ENCODE peak calls at places on chromosome 10, in ten cellular contexts. T, V, P, G, Q, H, R, O, A and W are unnamed samples.

GRCh38 chr10:104127411-104127810 is 5.4 kb downstream of the SFR1 start:
- DNase-seq in H (no peak), A (no peak), T (no peak), V (no peak), O (peak), G (no peak), Q (no peak), P (peak), R (no peak), W (peak)

GRCh38 chr10:75911426-75911825 is 480.0 kb downstream of the LRMDA start:
- DNase-seq in P (no peak), R (no peak), O (no peak), H (no peak), T (no peak), G (no peak), V (no peak), Q (no peak), A (no peak), W (no peak)

GRCh38 chr10:53786236-53786635 is 1013.7 kb upstream of the MBL2 start:
- DNase-seq in V (peak), H (no peak), P (peak), G (no peak), A (no peak), T (no peak), R (no peak), O (peak), Q (no peak), W (peak)

GRCh38 chr10:15510963-15511362 is 139.9 kb upstream of the FAM171A1 start:
- DNase-seq in P (no peak), O (no peak), A (no peak), T (no peak), H (no peak), Q (no peak), G (no peak), V (no peak), R (no peak), W (no peak)

GRCh38 chr10:34476607-34477006 is 338.5 kb downstream of the PARD3 start:
- DNase-seq in A (no peak), R (no peak), Q (no peak), T (no peak), P (no peak), O (no peak), H (no peak), G (no peak), V (no peak), W (no peak)

GRCh38 chr10:16754765-16755164 is 62.5 kb downstream of the RSU1 start:
- DNase-seq in V (no peak), G (no peak), O (no peak), T (no peak), H (no peak), A (no peak), R (no peak), P (no peak), Q (no peak), W (no peak)

GRCh38 chr10:1651280-1651975 is 85.9 kb downstream of the ADARB2 start:
- DNase-seq in H (no peak), G (peak), Q (no peak), T (no peak), V (no peak), R (no peak), P (no peak), A (no peak), O (no peak), W (no peak)

GRCh38 chr10:58937423-58937822 is 239.0 kb upstream of the PHYHIPL start:
- DNase-seq in P (no peak), Q (no peak), H (no peak), G (no peak), O (no peak), V (no peak), T (no peak), A (no peak), R (no peak), W (no peak)

GRCh38 chr10:85036661-85037060 is 708.3 kb downstream of the CCSER2 start:
- DNase-seq in V (no peak), G (no peak), Q (no peak), R (no peak), H (no peak), A (no peak), T (no peak), O (no peak), P (no peak), W (no peak)

GRCh38 chr10:58178811-58179210 is 88.9 kb downstream of the IPMK start:
- DNase-seq in P (no peak), G (no peak), Q (no peak), T (peak), V (no peak), A (no peak), O (peak), R (no peak), H (no peak), W (peak)

GRCh38 chr10:33143160-33143728 is 185.2 kb upstream of the ITGB1 start:
- DNase-seq in P (no peak), Q (no peak), H (no peak), V (no peak), O (no peak), R (no peak), T (peak), A (no peak), G (peak), W (no peak)

GRCh38 chr10:75126277-75126676 is 14.8 kb downstream of the SAMD8 start:
- DNase-seq in Q (no peak), T (peak), H (no peak), P (no peak), G (no peak), A (no peak), O (no peak), V (no peak), R (no peak), W (no peak)

GRCh38 chr10:129531969-129532660 is 65.1 kb downstream of the MGMT start:
- DNase-seq in V (no peak), G (no peak), A (no peak), R (no peak), P (no peak), O (no peak), T (no peak), Q (no peak), H (no peak), W (no peak)

GRCh38 chr10:86298501-86299001 is 68.0 kb downstream of the GRID1 start:
- DNase-seq in G (peak), A (peak), R (no peak), O (no peak), V (no peak), Q (peak), P (no peak), T (no peak), H (no peak), W (no peak)

GRCh38 chr10:126062132-126063032 is 166.0 kb downstream of the FANK1 start:
- DNase-seq in P (peak), O (peak), R (peak), Q (peak), A (peak), T (peak), H (no peak), G (peak), V (peak), W (peak)

DNA sequence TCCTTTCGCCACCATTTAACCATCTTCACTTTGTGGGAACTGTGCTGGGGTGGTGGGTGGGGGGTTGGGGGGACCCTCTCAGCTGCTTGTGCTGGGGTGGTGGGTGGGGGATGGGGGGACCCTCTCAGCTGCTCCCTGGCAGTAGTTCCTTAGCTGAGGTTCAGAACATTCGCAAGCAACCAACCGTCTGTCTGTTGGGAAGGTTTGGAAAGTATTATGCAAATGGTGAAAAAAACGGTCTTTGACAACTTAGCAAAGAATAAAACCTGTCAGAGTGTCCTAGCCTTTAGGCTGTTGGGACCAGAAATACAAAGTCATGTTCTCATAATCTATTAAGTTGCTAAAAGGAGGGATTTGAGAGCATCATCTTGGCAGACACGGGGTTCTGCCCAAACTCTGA is 14.2 kb upstream of the SRGN start:
- DNase-seq in P (no peak), A (no peak), R (no peak), Q (no peak), O (no peak), V (no peak), G (no peak), H (no peak), T (no peak), W (no peak)
- TF ChIP-seq POLR2A in P (no peak), A (no peak), R (no peak), Q (no peak), O (no peak), V (no peak), G (no peak), H (no peak), T (no peak), W (no peak)

GRCh38 chr10:8054498-8055407 is at the start of gene GATA3:
- DNase-seq in G (no peak), H (no peak), T (peak), O (peak), Q (peak), R (peak), V (peak), P (peak), A (peak), W (peak)
- TF ChIP-seq POLR2A in G (no peak), H (no peak), T (no peak), O (no peak), Q (peak), R (no peak), V (no peak), P (no peak), A (no peak), W (no peak)

GRCh38 chr10:100184426-100185219 is 1.2 kb downstream of the ERLIN1 start:
- DNase-seq in R (no peak), P (no peak), G (no peak), H (no peak), Q (no peak), A (no peak), O (peak), V (no peak), T (peak), W (peak)

GRCh38 chr10:100186253-100186780 is 488 bp upstream of the ERLIN1 start:
- DNase-seq in H (no peak), G (peak), Q (no peak), R (no peak), A (peak), V (peak), P (peak), O (peak), T (peak), W (no peak)

GRCh38 chr10:100183482-100183881 is 2.3 kb downstream of the ERLIN1 start:
- DNase-seq in O (peak), V (no peak), A (no peak), R (no peak), H (no peak), P (no peak), Q (no peak), T (peak), G (no peak), W (peak)

GRCh38 chr10:100186813-100187212 is 984 bp upstream of the ERLIN1 start:
- DNase-seq in V (no peak), H (no peak), R (no peak), O (peak), P (no peak), G (peak), T (no peak), A (no peak), Q (no peak), W (peak)

DNA sequence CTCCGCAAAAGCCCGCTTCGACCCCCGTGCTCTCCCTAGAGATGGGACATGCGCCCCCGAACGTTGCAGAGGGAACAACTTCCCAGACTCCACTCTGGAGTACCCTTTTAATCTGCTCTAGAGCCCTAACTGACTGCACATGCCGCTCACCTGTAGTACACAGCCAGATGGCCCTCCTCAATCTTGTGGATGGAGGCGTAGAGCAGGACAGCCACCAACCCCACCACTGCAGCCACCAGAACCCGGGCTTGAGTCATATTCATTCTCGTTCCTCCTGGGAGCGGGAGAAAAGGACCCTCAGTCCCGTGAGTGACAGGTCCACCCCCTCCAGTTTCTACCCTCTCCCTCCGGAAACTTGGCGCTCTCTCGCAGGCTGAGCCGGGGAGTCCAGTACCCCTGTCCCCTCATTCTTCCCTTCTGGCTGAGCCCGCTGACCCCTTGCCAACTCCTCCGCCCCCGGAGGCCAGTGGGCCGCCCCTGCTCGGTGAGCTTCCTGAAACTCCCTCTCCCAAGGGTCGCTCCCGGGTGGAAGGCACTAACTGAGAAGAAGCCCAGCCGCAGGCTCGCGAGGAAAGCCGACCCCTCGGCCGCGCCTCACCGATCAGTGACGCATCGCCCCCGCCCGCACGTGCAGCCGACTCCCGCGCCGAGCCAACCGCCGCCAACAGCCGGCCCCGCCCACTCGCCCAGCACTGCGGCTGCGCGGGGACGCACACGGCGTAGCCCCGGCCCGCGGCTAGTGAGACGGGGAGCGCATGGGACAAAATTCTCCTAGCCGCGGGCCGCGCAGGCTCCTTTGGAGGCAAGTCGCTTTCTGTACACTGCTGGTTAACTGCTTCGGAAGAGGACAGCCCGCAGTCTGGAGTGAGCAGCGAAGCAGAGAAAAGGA is at the start of gene ERLIN1:
- DNase-seq in R (peak), A (peak), V (peak), Q (peak), H (peak), T (peak), G (peak), P (peak), O (peak), W (peak)
- TF ChIP-seq POLR2A in R (no peak), A (no peak), V (peak), Q (no peak), H (peak), T (peak), G (peak), P (peak), O (peak), W (peak)

GRCh38 chr10:132309466-132309865 is 1.7 kb upstream of the STK32C start:
- DNase-seq in R (no peak), P (no peak), A (no peak), T (no peak), O (no peak), V (no peak), Q (peak), G (peak), H (no peak), W (no peak)

GRCh38 chr10:132306341-132306685 is 1.4 kb downstream of the STK32C start:
- DNase-seq in V (no peak), Q (peak), T (no peak), H (no peak), P (no peak), A (peak), R (no peak), G (peak), O (no peak), W (no peak)

GRCh38 chr10:132306951-132307751 is 599 bp downstream of the STK32C start:
- DNase-seq in P (peak), V (no peak), G (peak), H (peak), Q (peak), A (peak), T (no peak), O (peak), R (no peak), W (peak)

GRCh38 chr10:132308588-132309451 is 1.1 kb upstream of the STK32C start:
- DNase-seq in Q (peak), P (peak), H (no peak), T (no peak), O (no peak), R (no peak), G (no peak), V (no peak), A (peak), W (peak)

DNA sequence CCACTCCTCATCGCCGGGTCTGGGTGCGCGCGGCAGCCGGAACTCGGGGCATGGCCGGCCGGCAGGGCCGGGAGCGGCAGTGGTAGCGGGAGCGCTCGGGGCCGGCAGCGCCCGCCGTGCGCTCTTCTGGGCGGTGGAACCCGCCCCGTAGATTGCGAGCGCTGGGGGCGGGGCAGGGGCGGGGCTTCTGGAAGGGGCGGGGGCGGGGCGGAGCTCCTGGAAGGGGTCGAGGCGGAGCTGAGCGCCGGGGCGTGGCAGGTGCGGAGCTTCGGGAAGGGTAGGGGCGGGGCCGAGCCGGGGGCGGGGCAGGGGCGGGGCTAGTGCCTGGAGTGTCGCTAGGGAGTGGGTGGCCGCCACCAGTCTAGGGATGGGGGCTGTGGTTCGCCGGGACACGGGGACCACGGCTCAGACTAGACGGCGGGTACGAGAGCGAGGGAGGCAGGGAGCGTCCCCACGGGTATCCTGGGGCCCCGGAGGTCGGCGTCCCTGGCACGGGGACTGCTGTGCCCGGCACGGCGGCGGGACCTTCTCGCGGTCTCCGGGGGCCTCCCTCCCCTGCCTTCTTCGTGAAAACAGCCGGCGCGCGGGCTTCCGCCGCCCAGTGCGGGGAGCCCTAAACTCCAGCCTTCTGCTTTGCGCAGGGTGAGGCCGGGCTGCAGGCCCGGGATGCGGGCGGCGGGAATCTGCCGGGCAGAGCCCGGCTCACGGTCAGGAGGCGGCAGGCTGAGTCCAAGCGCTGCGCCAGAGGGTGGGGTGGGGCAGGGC is at the start of gene STK32C:
- DNase-seq in O (peak), V (peak), Q (peak), H (peak), A (peak), T (peak), P (peak), R (peak), G (peak), W (peak)
- TF ChIP-seq POLR2A in O (peak), V (peak), Q (no peak), H (no peak), A (no peak), T (no peak), P (peak), R (no peak), G (peak), W (no peak)

GRCh38 chr10:72274730-72275350 is 1.1 kb downstream of the DDIT4 start:
- DNase-seq in R (peak), T (peak), A (peak), G (peak), V (no peak), Q (peak), O (peak), H (peak), P (peak), W (peak)

GRCh38 chr10:72270607-72271281 is 3.0 kb upstream of the DDIT4 start:
- DNase-seq in R (no peak), A (no peak), G (no peak), P (no peak), Q (no peak), V (no peak), H (no peak), T (no peak), O (no peak), W (no peak)

GRCh38 chr10:72274213-72274729 is 547 bp downstream of the DDIT4 start:
- DNase-seq in P (peak), G (no peak), O (no peak), T (peak), Q (no peak), H (peak), R (no peak), V (no peak), A (no peak), W (no peak)

GRCh38 chr10:72273410-72274212 is at the start of gene DDIT4:
- DNase-seq in A (peak), V (peak), G (peak), R (peak), H (peak), O (peak), T (peak), P (peak), Q (peak), W (peak)

GRCh38 chr10:72272689-72273409 is 875 bp upstream of the DDIT4 start:
- DNase-seq in A (peak), H (peak), T (peak), G (peak), R (peak), Q (peak), P (peak), O (peak), V (peak), W (peak)
- TF ChIP-seq POLR2A in A (no peak), H (no peak), T (peak), G (peak), R (no peak), Q (no peak), P (peak), O (peak), V (peak), W (peak)